ENCODE peak calls at places on chromosomes 16 and 17, in six cellular contexts. U, D, B, G, H and I are unnamed samples. For H3K4me1, the result is how much of the 10 kb centered on the place peaks cover.

GRCh38 chr16:4271176-4272113 is 1.4 kb downstream of the TFAP4 start:
- DNase-seq in U (peak), D (peak), B (peak), G (peak), H (peak), I (peak)

GRCh38 chr16:68082596-68083238 is 2.5 kb upstream of the NFATC3 start:
- DNase-seq in U (no peak), D (no peak), B (no peak), G (no peak), H (no peak), I (no peak)

GRCh38 chr16:75491876-75492275 is 3.4 kb downstream of the CHST6 start:
- DNase-seq in U (no peak), D (no peak), B (no peak), G (no peak), H (no peak), I (no peak)

GRCh38 chr16:4944333-4945281 is 7.7 kb upstream of the PPL start:
- DNase-seq in U (peak), D (peak), B (peak), G (peak), H (no peak), I (peak)

GRCh38 chr16:10754941-10755340 is 11.3 kb downstream of the NUBP1 start:
- DNase-seq in U (no peak), D (no peak), B (no peak), G (no peak), H (no peak), I (no peak)

GRCh38 chr17:38600416-38600815 is 5.3 kb downstream of the SRCIN1 start:
- DNase-seq in U (no peak), D (no peak), B (no peak), G (no peak), H (no peak), I (no peak)

GRCh38 chr17:31585280-31585630 is 193.8 kb downstream of the RAB11FIP4 start:
- DNase-seq in U (no peak), D (no peak), B (no peak), G (no peak), H (no peak), I (no peak)

GRCh38 chr17:66474810-66475497 is 172.5 kb downstream of the PRKCA start:
- DNase-seq in U (no peak), D (no peak), B (no peak), G (no peak), H (no peak), I (no peak)

GRCh38 chr16:28118636-28119035 is 55.1 kb upstream of the GSG1L start:
- DNase-seq in U (no peak), D (no peak), B (no peak), G (no peak), H (no peak), I (no peak)

GRCh38 chr16:85173077-85173980 is 61.1 kb upstream of the CIBAR2 start:
- DNase-seq in U (no peak), D (no peak), B (no peak), G (peak), H (no peak), I (no peak)
- TF ChIP-seq CTCF in U (no peak), D (no peak), B (no peak), G (peak), H (no peak), I (no peak)

GRCh38 chr16:19314718-19315425 is 29.3 kb downstream of the CLEC19A start:
- DNase-seq in U (no peak), D (no peak), B (no peak), G (no peak), H (no peak), I (no peak)

GRCh38 chr16:19316846-19317245 is 31.3 kb downstream of the CLEC19A start:
- DNase-seq in U (no peak), D (no peak), B (no peak), G (no peak), H (no peak), I (no peak)

GRCh38 chr16:19315889-19316288 is 30.4 kb downstream of the CLEC19A start:
- DNase-seq in U (no peak), D (no peak), B (no peak), G (no peak), H (no peak), I (no peak)
- TF ChIP-seq POLR2AphosphoS5 in U (no peak), D (no peak), B (no peak), G (no peak), H (no peak), I (no peak)

GRCh38 chr16:88353691-88354090 is 29.1 kb upstream of the ZNF469 start:
- DNase-seq in U (no peak), D (no peak), B (no peak), G (no peak), H (no peak), I (no peak)

GRCh38 chr16:88350922-88351321 is 31.8 kb upstream of the ZNF469 start:
- DNase-seq in U (no peak), D (no peak), B (no peak), G (no peak), H (no peak), I (no peak)

GRCh38 chr16:88351521-88352101 is 31.1 kb upstream of the ZNF469 start:
- DNase-seq in U (no peak), D (no peak), B (no peak), G (no peak), H (no peak), I (no peak)

GRCh38 chr16:88353232-88353631 is 29.5 kb upstream of the ZNF469 start:
- DNase-seq in U (no peak), D (no peak), B (no peak), G (no peak), H (no peak), I (no peak)

DNA sequence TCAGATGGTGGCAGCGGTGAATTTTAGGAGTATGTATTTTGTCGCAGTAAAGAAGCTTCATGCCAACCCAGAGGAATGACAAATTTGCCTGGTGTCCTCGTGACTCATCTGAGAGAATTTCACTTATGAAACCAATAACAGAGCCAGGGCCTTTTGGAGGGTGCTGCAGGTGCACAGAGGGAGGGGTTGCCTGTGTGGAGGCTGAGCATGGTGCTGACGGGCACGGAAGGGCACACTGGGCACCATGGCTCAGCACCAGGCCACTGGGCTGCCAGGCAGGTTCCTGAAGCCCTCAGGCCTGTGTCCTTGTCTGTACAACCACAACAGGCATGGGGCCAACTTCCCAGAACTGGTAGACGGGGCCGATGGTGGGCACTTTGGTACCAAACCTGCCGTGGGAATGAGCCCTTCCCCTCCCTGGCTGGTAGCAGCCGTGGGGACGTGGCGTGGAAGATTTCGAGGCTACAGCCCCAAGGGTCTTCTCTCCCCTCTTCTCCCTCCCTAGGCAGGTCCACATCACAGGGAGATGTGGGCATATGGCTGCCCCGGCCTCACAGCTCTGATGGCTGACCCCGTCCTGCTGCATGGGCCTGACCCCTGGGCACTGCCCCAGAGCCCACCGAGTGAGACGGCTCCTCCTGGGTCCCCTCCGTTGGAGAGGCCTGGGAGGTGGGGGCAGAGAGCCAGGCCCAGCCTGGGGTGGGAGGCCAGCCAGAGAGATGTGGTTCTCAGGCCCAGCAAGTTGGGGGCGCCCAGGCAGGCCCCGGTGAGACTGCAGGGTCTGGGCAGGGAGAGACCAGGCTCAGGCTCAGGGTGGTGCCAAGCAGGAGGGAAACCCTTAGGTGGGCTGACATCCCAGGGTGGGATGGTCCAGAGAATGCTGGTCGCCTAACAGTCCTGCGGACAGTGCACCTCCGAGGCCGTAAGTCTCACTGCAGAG is 30.2 kb upstream of the ZNF469 start:
- DNase-seq in U (no peak), D (no peak), B (no peak), G (no peak), H (no peak), I (no peak)
- H3K4me1 ChIP-seq in U (under half), D (under half), B (under half), G (under half), H (under half), I (under half)

GRCh38 chr17:7632492-7632894 is 2.6 kb downstream of the SHBG start:
- DNase-seq in U (peak), D (peak), B (peak), G (peak), H (no peak), I (no peak)

GRCh38 chr17:7633093-7633492 is 3.2 kb downstream of the SHBG start:
- DNase-seq in U (no peak), D (no peak), B (no peak), G (no peak), H (no peak), I (no peak)

GRCh38 chr17:7636192-7636591 is 6.3 kb downstream of the SHBG start:
- DNase-seq in U (no peak), D (no peak), B (no peak), G (no peak), H (no peak), I (no peak)

GRCh38 chr17:7631398-7632380 is 1.8 kb downstream of the SHBG start:
- DNase-seq in U (no peak), D (no peak), B (no peak), G (no peak), H (no peak), I (no peak)

DNA sequence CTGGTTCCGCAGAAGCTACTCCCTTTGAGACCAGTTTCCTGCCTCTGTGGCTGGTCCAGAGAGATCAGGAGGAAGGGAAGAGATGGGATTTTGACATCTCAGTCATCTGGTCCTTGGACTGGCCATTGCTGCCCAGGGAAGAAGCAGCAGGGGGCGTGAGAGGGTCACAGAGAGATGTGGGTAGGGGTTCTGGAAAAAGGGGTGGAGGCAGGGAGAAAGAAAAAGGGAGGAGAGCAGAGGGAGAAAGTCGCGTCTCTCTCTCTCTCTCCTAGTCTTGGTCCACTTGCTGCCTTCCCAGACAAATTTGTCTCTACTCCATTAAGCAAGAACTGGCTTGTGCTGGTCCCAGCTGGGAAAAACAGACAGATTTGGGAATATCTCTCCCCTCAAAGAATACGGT is 4.4 kb downstream of the SHBG start:
- DNase-seq in U (no peak), D (no peak), B (no peak), G (no peak), H (no peak), I (no peak)
- TF ChIP-seq CTCF in U (no peak), D (no peak), B (peak), G (peak), H (peak), I (peak)

GRCh38 chr17:40307001-40307690 is 1.8 kb upstream of the RARA start:
- DNase-seq in U (no peak), D (no peak), B (no peak), G (no peak), H (no peak), I (no peak)

GRCh38 chr17:40306395-40306794 is 2.6 kb upstream of the RARA start:
- DNase-seq in U (no peak), D (no peak), B (no peak), G (no peak), H (no peak), I (no peak)

GRCh38 chr17:40309031-40309937 is at the start of gene RARA:
- DNase-seq in U (peak), D (peak), B (peak), G (no peak), H (no peak), I (no peak)

GRCh38 chr17:40309938-40310510 is 1.0 kb downstream of the RARA start:
- DNase-seq in U (no peak), D (no peak), B (no peak), G (no peak), H (no peak), I (no peak)

DNA sequence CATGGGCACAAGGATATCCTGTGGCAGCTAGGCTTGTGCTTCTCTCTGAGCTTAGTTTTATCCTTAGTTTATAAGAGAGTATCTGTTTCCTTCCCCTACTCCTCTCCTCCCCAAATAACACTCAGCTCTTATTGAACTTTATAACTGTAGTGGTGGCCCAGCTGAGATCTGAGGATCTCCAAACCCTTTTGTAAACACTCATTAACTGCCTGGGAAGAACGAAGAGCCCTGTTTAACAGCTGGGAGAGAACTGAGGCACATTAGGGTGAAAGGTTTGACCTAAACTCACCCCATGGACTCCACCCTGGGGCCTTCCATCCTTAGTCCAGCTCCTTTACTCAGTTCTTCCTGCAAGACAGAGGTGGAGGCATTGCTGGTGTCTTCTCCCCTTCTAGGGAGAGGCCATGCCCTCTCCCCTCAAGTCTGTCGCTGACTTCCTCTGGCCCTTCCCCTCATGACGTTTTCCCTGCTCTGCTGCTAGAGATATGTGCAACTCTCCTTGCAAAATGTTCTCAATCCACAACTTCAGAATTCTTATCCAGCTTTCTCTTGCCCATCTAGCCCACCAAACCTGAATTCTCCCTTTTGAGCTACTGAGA is 1.2 kb upstream of the RARA start:
- DNase-seq in U (peak), D (no peak), B (no peak), G (no peak), H (no peak), I (no peak)
- TF ChIP-seq POLR2AphosphoS5 in U (peak), D (no peak), B (no peak), G (no peak), H (no peak), I (no peak)

GRCh38 chr16:84105948-84106740 is 10.6 kb downstream of the MBTPS1 start:
- DNase-seq in U (no peak), D (no peak), B (no peak), G (no peak), H (no peak), I (no peak)

GRCh38 chr16:84107921-84108320 is 8.8 kb downstream of the MBTPS1 start:
- DNase-seq in U (no peak), D (no peak), B (no peak), G (no peak), H (no peak), I (no peak)

GRCh38 chr16:84103678-84104077 is 13.1 kb downstream of the MBTPS1 start:
- DNase-seq in U (no peak), D (no peak), B (peak), G (no peak), H (no peak), I (no peak)

GRCh38 chr16:84105286-84105815 is 11.4 kb downstream of the MBTPS1 start:
- DNase-seq in U (no peak), D (no peak), B (no peak), G (no peak), H (no peak), I (no peak)

GRCh38 chr16:84104231-84104630 is 12.5 kb downstream of the MBTPS1 start:
- DNase-seq in U (no peak), D (no peak), B (no peak), G (no peak), H (no peak), I (no peak)
- H3K4me1 ChIP-seq in U (under half), D (half or more), B (under half), G (under half), H (under half), I (under half)